ENCODE peak calls at places on chromosomes 4 and X, in five cellular contexts. One of them, this sample, is unnamed.

GRCh38 chr4:69124941-69125340 is 28.7 kb downstream of the UGT2B7 start:
- DNase-seq in cardiac muscle cell: no peak
- DNase-seq in cortex of kidney: no peak
- DNase-seq in NCI-H2227 treated with DMSO at 0.1 percent for 48 hours: no peak
- DNase-seq in EH: no peak
- DNase-seq in this sample: no peak

GRCh38 chrX:133440081-133440796 is 24.9 kb upstream of the GPC4 start:
- DNase-seq in cardiac muscle cell: no peak
- DNase-seq in cortex of kidney: no peak
- DNase-seq in NCI-H2227 treated with DMSO at 0.1 percent for 48 hours: no peak
- DNase-seq in EH: no peak
- DNase-seq in this sample: no peak

GRCh38 chr4:125338814-125339213 is 24.1 kb downstream of the FAT4 start:
- DNase-seq in cardiac muscle cell: no peak
- DNase-seq in cortex of kidney: no peak
- DNase-seq in NCI-H2227 treated with DMSO at 0.1 percent for 48 hours: no peak
- DNase-seq in EH: no peak
- DNase-seq in this sample: no peak

GRCh38 chrX:10833299-10834169 is 213.1 kb upstream of the MID1 start:
- DNase-seq in cardiac muscle cell: peak; percentile 73
- DNase-seq in cortex of kidney: no peak
- DNase-seq in NCI-H2227 treated with DMSO at 0.1 percent for 48 hours: no peak
- DNase-seq in EH: peak; percentile 29
- DNase-seq in this sample: no peak

GRCh38 chrX:11190745-11191510 is 79.8 kb downstream of the HCCS start:
- DNase-seq in cardiac muscle cell: peak; percentile 4
- DNase-seq in cortex of kidney: no peak
- DNase-seq in NCI-H2227 treated with DMSO at 0.1 percent for 48 hours: no peak
- DNase-seq in EH: no peak
- DNase-seq in this sample: no peak

GRCh38 chrX:1281511-1281910 is 12.9 kb downstream of the CSF2RA start:
- DNase-seq in cardiac muscle cell: no peak
- DNase-seq in cortex of kidney: no peak
- DNase-seq in NCI-H2227 treated with DMSO at 0.1 percent for 48 hours: no peak
- DNase-seq in EH: peak; percentile 89
- DNase-seq in this sample: no peak

GRCh38 chr4:664713-665231 is 9.3 kb downstream of the ATP5ME start:
- DNase-seq in cardiac muscle cell: no peak
- DNase-seq in cortex of kidney: no peak
- DNase-seq in NCI-H2227 treated with DMSO at 0.1 percent for 48 hours: no peak
- DNase-seq in EH: no peak
- DNase-seq in this sample: no peak

GRCh38 chr4:187084696-187085095 is 361.0 kb upstream of the FAT1 start:
- DNase-seq in cardiac muscle cell: no peak
- DNase-seq in cortex of kidney: no peak
- DNase-seq in NCI-H2227 treated with DMSO at 0.1 percent for 48 hours: no peak
- DNase-seq in EH: peak; percentile 28
- DNase-seq in this sample: no peak

GRCh38 chr4:1711055-1711905 is 839 bp downstream of the SLBP start:
- DNase-seq in cardiac muscle cell: peak; percentile 54
- DNase-seq in cortex of kidney: no peak
- DNase-seq in NCI-H2227 treated with DMSO at 0.1 percent for 48 hours: no peak
- DNase-seq in EH: peak; percentile 61
- DNase-seq in this sample: peak; percentile 25

GRCh38 chr4:90226734-90227133 is 99.5 kb downstream of the CCSER1 start:
- DNase-seq in cardiac muscle cell: no peak
- DNase-seq in cortex of kidney: no peak
- DNase-seq in NCI-H2227 treated with DMSO at 0.1 percent for 48 hours: no peak
- DNase-seq in EH: peak; percentile 5
- DNase-seq in this sample: no peak

GRCh38 chr4:81084029-81084428 is 53.5 kb downstream of the BMP3 start:
- DNase-seq in cardiac muscle cell: no peak
- DNase-seq in cortex of kidney: no peak
- DNase-seq in NCI-H2227 treated with DMSO at 0.1 percent for 48 hours: no peak
- DNase-seq in EH: peak; percentile 9
- DNase-seq in this sample: no peak

GRCh38 chr4:661231-661630 is 12.8 kb downstream of the ATP5ME start:
- DNase-seq in cardiac muscle cell: no peak
- DNase-seq in cortex of kidney: no peak
- DNase-seq in NCI-H2227 treated with DMSO at 0.1 percent for 48 hours: no peak
- DNase-seq in EH: no peak
- DNase-seq in this sample: no peak

GRCh38 chr4:114399085-114399484 is 199.5 kb upstream of the UGT8 start:
- DNase-seq in cardiac muscle cell: no peak
- DNase-seq in cortex of kidney: no peak
- DNase-seq in NCI-H2227 treated with DMSO at 0.1 percent for 48 hours: no peak
- DNase-seq in EH: no peak
- DNase-seq in this sample: no peak

GRCh38 chr4:21366312-21366711 is 582.3 kb downstream of the KCNIP4 start:
- DNase-seq in cardiac muscle cell: no peak
- DNase-seq in cortex of kidney: no peak
- DNase-seq in NCI-H2227 treated with DMSO at 0.1 percent for 48 hours: peak; percentile 40
- DNase-seq in EH: no peak
- DNase-seq in this sample: no peak

GRCh38 chrX:7216981-7217587 is 69.1 kb upstream of the PUDP start:
- DNase-seq in cardiac muscle cell: no peak
- DNase-seq in cortex of kidney: no peak
- DNase-seq in NCI-H2227 treated with DMSO at 0.1 percent for 48 hours: no peak
- DNase-seq in EH: no peak
- DNase-seq in this sample: no peak

GRCh38 chrX:120736989-120737388 is 107.1 kb upstream of the C1GALT1C1 start:
- DNase-seq in cardiac muscle cell: no peak
- DNase-seq in cortex of kidney: no peak
- DNase-seq in NCI-H2227 treated with DMSO at 0.1 percent for 48 hours: no peak
- DNase-seq in EH: peak; percentile 59
- DNase-seq in this sample: no peak

GRCh38 chrX:121389976-121390709 is 342.7 kb downstream of the GLUD2 start:
- DNase-seq in cardiac muscle cell: no peak
- DNase-seq in cortex of kidney: no peak
- DNase-seq in NCI-H2227 treated with DMSO at 0.1 percent for 48 hours: no peak
- DNase-seq in EH: peak; percentile 33
- DNase-seq in this sample: no peak